ENCODE peak calls at places on chromosomes 1 and 21, in seven cellular contexts. One of them, this sample, is unnamed.

GRCh38 chr1:230458509-230458908 is 32.4 kb upstream of the PGBD5 start:
- DNase-seq in endothelial cell of umbilical vein: no peak
- DNase-seq in glomerular endothelial cell: no peak
- DNase-seq in psoas muscle: no peak
- DNase-seq in smooth muscle cell of the brain vasculature: no peak
- DNase-seq in activated T-cell treated with anti-CD3 and anti-CD28 coated beads, Interleukin-2, amount 50 U/mL, for 72 hours: no peak
- DNase-seq in ACHN: no peak
- DNase-seq in this sample: no peak

GRCh38 chr1:236421850-236422516 is 27.9 kb downstream of the EDARADD start:
- DNase-seq in psoas muscle: no peak
- DNase-seq in endothelial cell of umbilical vein: no peak
- DNase-seq in ACHN: no peak
- DNase-seq in glomerular endothelial cell: no peak
- DNase-seq in activated T-cell treated with anti-CD3 and anti-CD28 coated beads, Interleukin-2, amount 50 U/mL, for 72 hours: no peak
- DNase-seq in smooth muscle cell of the brain vasculature: no peak
- DNase-seq in this sample: no peak

GRCh38 chr1:167912294-167912693 is 1.6 kb downstream of the ADCY10 start:
- DNase-seq in activated T-cell treated with anti-CD3 and anti-CD28 coated beads, Interleukin-2, amount 50 U/mL, for 72 hours: no peak
- DNase-seq in ACHN: no peak
- DNase-seq in glomerular endothelial cell: no peak
- DNase-seq in smooth muscle cell of the brain vasculature: no peak
- DNase-seq in psoas muscle: no peak
- DNase-seq in endothelial cell of umbilical vein: no peak
- DNase-seq in this sample: no peak

GRCh38 chr1:248618119-248618518 is 16.8 kb downstream of the OR2T11 start:
- DNase-seq in endothelial cell of umbilical vein: no peak
- DNase-seq in ACHN: no peak
- DNase-seq in glomerular endothelial cell: no peak
- DNase-seq in activated T-cell treated with anti-CD3 and anti-CD28 coated beads, Interleukin-2, amount 50 U/mL, for 72 hours: no peak
- DNase-seq in smooth muscle cell of the brain vasculature: no peak
- DNase-seq in psoas muscle: no peak
- DNase-seq in this sample: no peak

GRCh38 chr1:19429611-19430010 is 55.7 kb downstream of the CAPZB start:
- DNase-seq in psoas muscle: no peak
- DNase-seq in glomerular endothelial cell: no peak
- DNase-seq in endothelial cell of umbilical vein: peak; percentile 60
- DNase-seq in activated T-cell treated with anti-CD3 and anti-CD28 coated beads, Interleukin-2, amount 50 U/mL, for 72 hours: no peak
- DNase-seq in smooth muscle cell of the brain vasculature: no peak
- DNase-seq in ACHN: no peak
- DNase-seq in this sample: no peak

GRCh38 chr1:172637522-172637921 is 21.4 kb upstream of the FASLG start:
- DNase-seq in psoas muscle: no peak
- DNase-seq in ACHN: peak; percentile 75
- DNase-seq in glomerular endothelial cell: no peak
- DNase-seq in smooth muscle cell of the brain vasculature: peak; percentile 33
- DNase-seq in endothelial cell of umbilical vein: no peak
- DNase-seq in activated T-cell treated with anti-CD3 and anti-CD28 coated beads, Interleukin-2, amount 50 U/mL, for 72 hours: peak; percentile 35
- DNase-seq in this sample: no peak

GRCh38 chr1:98104285-98104684 is 183.5 kb upstream of the DPYD start:
- DNase-seq in ACHN: no peak
- DNase-seq in psoas muscle: no peak
- DNase-seq in activated T-cell treated with anti-CD3 and anti-CD28 coated beads, Interleukin-2, amount 50 U/mL, for 72 hours: no peak
- DNase-seq in smooth muscle cell of the brain vasculature: peak; percentile 61
- DNase-seq in glomerular endothelial cell: no peak
- DNase-seq in endothelial cell of umbilical vein: no peak
- DNase-seq in this sample: no peak

GRCh38 chr1:64911326-64911725 is 55.0 kb downstream of the JAK1 start:
- DNase-seq in ACHN: no peak
- DNase-seq in glomerular endothelial cell: no peak
- DNase-seq in psoas muscle: no peak
- DNase-seq in smooth muscle cell of the brain vasculature: no peak
- DNase-seq in activated T-cell treated with anti-CD3 and anti-CD28 coated beads, Interleukin-2, amount 50 U/mL, for 72 hours: no peak
- DNase-seq in endothelial cell of umbilical vein: no peak
- DNase-seq in this sample: no peak

GRCh38 chr1:67853704-67854103 is 20.4 kb upstream of the GNG12 start:
- DNase-seq in activated T-cell treated with anti-CD3 and anti-CD28 coated beads, Interleukin-2, amount 50 U/mL, for 72 hours: peak; percentile 13
- DNase-seq in psoas muscle: peak; percentile 50
- DNase-seq in smooth muscle cell of the brain vasculature: peak; percentile 90
- DNase-seq in ACHN: peak; percentile 69
- DNase-seq in glomerular endothelial cell: no peak
- DNase-seq in endothelial cell of umbilical vein: peak; percentile 89
- DNase-seq in this sample: no peak

GRCh38 chr1:54001620-54002019 is 16.4 kb downstream of the LDLRAD1 start:
- DNase-seq in psoas muscle: no peak
- DNase-seq in ACHN: no peak
- DNase-seq in glomerular endothelial cell: no peak
- DNase-seq in activated T-cell treated with anti-CD3 and anti-CD28 coated beads, Interleukin-2, amount 50 U/mL, for 72 hours: no peak
- DNase-seq in smooth muscle cell of the brain vasculature: no peak
- DNase-seq in endothelial cell of umbilical vein: no peak
- DNase-seq in this sample: no peak

GRCh38 chr1:3518756-3519155 is 64.3 kb downstream of the ARHGEF16 start:
- DNase-seq in ACHN: no peak
- DNase-seq in psoas muscle: no peak
- DNase-seq in endothelial cell of umbilical vein: no peak
- DNase-seq in glomerular endothelial cell: no peak
- DNase-seq in activated T-cell treated with anti-CD3 and anti-CD28 coated beads, Interleukin-2, amount 50 U/mL, for 72 hours: no peak
- DNase-seq in smooth muscle cell of the brain vasculature: no peak
- DNase-seq in this sample: no peak

GRCh38 chr1:70071597-70071996 is 133.8 kb downstream of the LRRC40 start:
- DNase-seq in smooth muscle cell of the brain vasculature: no peak
- DNase-seq in ACHN: no peak
- DNase-seq in activated T-cell treated with anti-CD3 and anti-CD28 coated beads, Interleukin-2, amount 50 U/mL, for 72 hours: no peak
- DNase-seq in endothelial cell of umbilical vein: no peak
- DNase-seq in glomerular endothelial cell: no peak
- DNase-seq in psoas muscle: no peak
- DNase-seq in this sample: no peak

GRCh38 chr1:33137800-33138199 is 44.0 kb downstream of the TRIM62 start:
- DNase-seq in endothelial cell of umbilical vein: peak; percentile 50
- DNase-seq in ACHN: no peak
- DNase-seq in activated T-cell treated with anti-CD3 and anti-CD28 coated beads, Interleukin-2, amount 50 U/mL, for 72 hours: peak; percentile 52
- DNase-seq in psoas muscle: peak; percentile 74
- DNase-seq in glomerular endothelial cell: no peak
- DNase-seq in smooth muscle cell of the brain vasculature: no peak
- DNase-seq in this sample: no peak

GRCh38 chr1:44030606-44031050 is 634 bp downstream of the SLC6A9 start:
- DNase-seq in smooth muscle cell of the brain vasculature: no peak
- DNase-seq in ACHN: peak; percentile 22
- DNase-seq in glomerular endothelial cell: no peak
- DNase-seq in activated T-cell treated with anti-CD3 and anti-CD28 coated beads, Interleukin-2, amount 50 U/mL, for 72 hours: peak; percentile 67
- DNase-seq in psoas muscle: no peak
- DNase-seq in endothelial cell of umbilical vein: peak; percentile 43
- DNase-seq in this sample: no peak

GRCh38 chr1:155186955-155187891 is 13.6 kb downstream of the TRIM46 start:
- DNase-seq in endothelial cell of umbilical vein: no peak
- DNase-seq in activated T-cell treated with anti-CD3 and anti-CD28 coated beads, Interleukin-2, amount 50 U/mL, for 72 hours: no peak
- DNase-seq in smooth muscle cell of the brain vasculature: no peak
- DNase-seq in ACHN: no peak
- DNase-seq in glomerular endothelial cell: no peak
- DNase-seq in psoas muscle: peak; percentile 28
- DNase-seq in this sample: no peak

GRCh38 chr21:45411810-45412206 is 6.8 kb downstream of the COL18A1 start:
- DNase-seq in ACHN: no peak
- DNase-seq in psoas muscle: peak; percentile 14
- DNase-seq in endothelial cell of umbilical vein: no peak
- DNase-seq in activated T-cell treated with anti-CD3 and anti-CD28 coated beads, Interleukin-2, amount 50 U/mL, for 72 hours: no peak
- DNase-seq in glomerular endothelial cell: no peak
- DNase-seq in smooth muscle cell of the brain vasculature: no peak
- DNase-seq in this sample: no peak

GRCh38 chr1:53807916-53808315 is 30.2 kb downstream of the NDC1 start:
- DNase-seq in psoas muscle: no peak
- DNase-seq in smooth muscle cell of the brain vasculature: peak; percentile 0
- DNase-seq in glomerular endothelial cell: no peak
- DNase-seq in ACHN: no peak
- DNase-seq in endothelial cell of umbilical vein: no peak
- DNase-seq in activated T-cell treated with anti-CD3 and anti-CD28 coated beads, Interleukin-2, amount 50 U/mL, for 72 hours: no peak
- DNase-seq in this sample: no peak

GRCh38 chr1:24847995-24848857 is 81.8 kb downstream of the RUNX3 start:
- DNase-seq in psoas muscle: peak; percentile 95
- DNase-seq in endothelial cell of umbilical vein: peak; percentile 90
- DNase-seq in ACHN: peak; percentile 75
- DNase-seq in smooth muscle cell of the brain vasculature: peak; percentile 52
- DNase-seq in activated T-cell treated with anti-CD3 and anti-CD28 coated beads, Interleukin-2, amount 50 U/mL, for 72 hours: peak; percentile 93
- DNase-seq in glomerular endothelial cell: peak; percentile 41
- DNase-seq in this sample: peak; percentile 73

GRCh38 chr1:54335396-54336056 is 70.7 kb downstream of the SSBP3 start:
- DNase-seq in activated T-cell treated with anti-CD3 and anti-CD28 coated beads, Interleukin-2, amount 50 U/mL, for 72 hours: no peak
- DNase-seq in endothelial cell of umbilical vein: peak; percentile 90
- DNase-seq in ACHN: peak; percentile 8
- DNase-seq in glomerular endothelial cell: peak; percentile 80
- DNase-seq in smooth muscle cell of the brain vasculature: no peak
- DNase-seq in psoas muscle: peak; percentile 84
- DNase-seq in this sample: peak; percentile 79

GRCh38 chr1:153431427-153431826 is 15.1 kb downstream of the S100A7A start:
- DNase-seq in endothelial cell of umbilical vein: no peak
- DNase-seq in smooth muscle cell of the brain vasculature: no peak
- DNase-seq in psoas muscle: no peak
- DNase-seq in ACHN: no peak
- DNase-seq in activated T-cell treated with anti-CD3 and anti-CD28 coated beads, Interleukin-2, amount 50 U/mL, for 72 hours: no peak
- DNase-seq in glomerular endothelial cell: no peak
- DNase-seq in this sample: no peak

GRCh38 chr1:198657550-198658064 is 18.8 kb downstream of the PTPRC start:
- DNase-seq in glomerular endothelial cell: no peak
- DNase-seq in smooth muscle cell of the brain vasculature: peak; percentile 64
- DNase-seq in activated T-cell treated with anti-CD3 and anti-CD28 coated beads, Interleukin-2, amount 50 U/mL, for 72 hours: no peak
- DNase-seq in psoas muscle: no peak
- DNase-seq in endothelial cell of umbilical vein: peak; percentile 66
- DNase-seq in ACHN: no peak
- DNase-seq in this sample: no peak